ENCODE peak calls at places on chromosome 4, in six cellular contexts. T is esophagus squamous epithelium, K is iPS-NIHi11, D is NCI-H1092, G is breast epithelium, N is GM12878. B is an unnamed sample.

GRCh38 chr4:140168474-140168873 is 14.5 kb upstream of the MAML3 start:
- DNase-seq in T (no peak), K (no peak), D (no peak), G (no peak), N (no peak), B (no peak)

GRCh38 chr4:153784300-153784699 is 4.6 kb downstream of the SFRP2 start:
- DNase-seq in T (no peak), K (no peak), D (no peak), G (no peak), N (no peak), B (no peak)

GRCh38 chr4:126544276-126544675 is 1088.5 kb upstream of the INTU start:
- DNase-seq in T (no peak), K (no peak), D (peak), G (no peak), N (no peak), B (no peak)

GRCh38 chr4:84498203-84499026 is 677 bp downstream of the NKX6-1 start:
- DNase-seq in T (no peak), K (peak), D (peak), G (no peak), N (no peak), B (peak)

GRCh38 chr4:184929476-184929875 is 88.8 kb upstream of the HELT start:
- DNase-seq in T (no peak), K (no peak), D (no peak), G (no peak), N (no peak), B (no peak)

GRCh38 chr4:74540193-74540592 is 95.3 kb downstream of the AREG start:
- DNase-seq in T (no peak), K (no peak), D (no peak), G (no peak), N (no peak), B (peak)

GRCh38 chr4:93748380-93748779 is 80.2 kb upstream of the ATOH1 start:
- DNase-seq in T (no peak), K (no peak), D (no peak), G (no peak), N (no peak), B (no peak)

GRCh38 chr4:8315343-8316250 is 46.0 kb downstream of the HTRA3 start:
- DNase-seq in T (no peak), K (peak), D (peak), G (peak), N (no peak), B (peak)

GRCh38 chr4:151652841-151653547 is 107.8 kb downstream of the GATB start:
- DNase-seq in T (no peak), K (no peak), D (no peak), G (no peak), N (no peak), B (peak)

GRCh38 chr4:157514711-157515110 is 294.2 kb downstream of the GRIA2 start:
- DNase-seq in T (no peak), K (peak), D (no peak), G (no peak), N (no peak), B (no peak)

GRCh38 chr4:142278663-142279062 is 567.4 kb downstream of the INPP4B start:
- DNase-seq in T (no peak), K (no peak), D (no peak), G (no peak), N (no peak), B (no peak)

GRCh38 chr4:55029838-55030503 is 95.4 kb downstream of the KDR start:
- DNase-seq in T (no peak), K (peak), D (no peak), G (no peak), N (no peak), B (no peak)

GRCh38 chr4:174604198-174604597 is 81.9 kb upstream of the HPGD start:
- DNase-seq in T (no peak), K (no peak), D (no peak), G (no peak), N (no peak), B (no peak)

GRCh38 chr4:88619973-88620372 is 27.7 kb downstream of the HERC3 start:
- DNase-seq in T (no peak), K (no peak), D (no peak), G (no peak), N (no peak), B (no peak)

GRCh38 chr4:55849724-55850123 is 3.7 kb upstream of the EXOC1 start:
- DNase-seq in T (no peak), K (no peak), D (no peak), G (no peak), N (no peak), B (no peak)

GRCh38 chr4:37970702-37971101 is 10.5 kb downstream of the PTTG2 start:
- DNase-seq in T (peak), K (peak), D (no peak), G (peak), N (no peak), B (peak)

GRCh38 chr4:106323119-106323518 is 6.8 kb downstream of the AIMP1 start:
- DNase-seq in T (no peak), K (no peak), D (no peak), G (no peak), N (no peak), B (no peak)

B was measured in RPMI7951.